ENCODE peak calls at places on chromosome 16, in seven cellular contexts. L is left lobe of liver; C is activated naive CD4-positive, alpha-beta T cell; H is stimulated activated CD4-positive, alpha-beta T cell treated with anti-CD3 and anti-CD28 coated beads, Interleukin-12 subunit alpha, Interleukin-12 subunit beta, amount 100 ng/mL, for 48 hours; A is NCI-H2029 treated with DMSO at 0.1 percent for 48 hours; E is KG1; D is HFF-Myc. O is an unnamed sample.

GRCh38 chr16:88437367-88437964 is 15.6 kb upstream of the ZFPM1 start:
- DNase-seq in L (no peak), C (peak), H (no peak), A (no peak), E (peak), D (no peak), O (no peak)

GRCh38 chr16:1163567-1164055 is 10.7 kb downstream of the CACNA1H start:
- DNase-seq in L (no peak), C (no peak), H (no peak), A (no peak), E (no peak), D (no peak), O (no peak)

GRCh38 chr16:31134091-31134571 is 1.4 kb downstream of the PRSS8 start:
- DNase-seq in L (no peak), C (no peak), H (no peak), A (peak), E (no peak), D (no peak), O (peak)

GRCh38 chr16:85822145-85822544 is 22.6 kb downstream of the COX4I1 start:
- DNase-seq in L (no peak), C (no peak), H (no peak), A (no peak), E (no peak), D (no peak), O (no peak)

GRCh38 chr16:68786685-68787418 is 49.8 kb downstream of the CDH1 start:
- DNase-seq in L (peak), C (no peak), H (no peak), A (peak), E (no peak), D (no peak), O (no peak)

GRCh38 chr16:30526137-30526822 is at the start of gene ZNF768:
- DNase-seq in L (no peak), C (peak), H (no peak), A (no peak), E (no peak), D (no peak), O (peak)

GRCh38 chr16:2777231-2777902 is at the start of gene ELOB:
- DNase-seq in L (peak), C (peak), H (peak), A (peak), E (peak), D (peak), O (peak)

GRCh38 chr16:26019885-26020284 is 328.1 kb downstream of the HS3ST4 start:
- DNase-seq in L (no peak), C (no peak), H (no peak), A (no peak), E (no peak), D (no peak), O (no peak)

GRCh38 chr16:54933281-54934150 is 2.9 kb downstream of the IRX5 start:
- DNase-seq in L (no peak), C (no peak), H (no peak), A (no peak), E (no peak), D (no peak), O (no peak)

GRCh38 chr16:66478733-66479511 is 51.8 kb downstream of the BEAN1 start:
- DNase-seq in L (peak), C (peak), H (peak), A (no peak), E (peak), D (peak), O (peak)

GRCh38 chr16:28501258-28502232 is 5.1 kb downstream of the IL27 start:
- DNase-seq in L (no peak), C (no peak), H (no peak), A (no peak), E (no peak), D (no peak), O (no peak)

GRCh38 chr16:78437352-78437968 is 338.0 kb downstream of the WWOX start:
- DNase-seq in L (peak), C (no peak), H (no peak), A (no peak), E (no peak), D (no peak), O (peak)

GRCh38 chr16:78480588-78480987 is 381.1 kb downstream of the WWOX start:
- DNase-seq in L (no peak), C (no peak), H (no peak), A (no peak), E (no peak), D (no peak), O (no peak)

GRCh38 chr16:64121473-64121872 is 1000.4 kb downstream of the CDH11 start:
- DNase-seq in L (no peak), C (no peak), H (no peak), A (no peak), E (no peak), D (no peak), O (no peak)

GRCh38 chr16:68447721-68448359 is 468 bp downstream of the SMPD3 start:
- DNase-seq in L (no peak), C (no peak), H (peak), A (no peak), E (no peak), D (no peak), O (no peak)

GRCh38 chr16:75938818-75939217 is 212.5 kb upstream of the CPHXL start:
- DNase-seq in L (no peak), C (no peak), H (no peak), A (no peak), E (no peak), D (no peak), O (no peak)

GRCh38 chr16:50670476-50670875 is 10.6 kb downstream of the SNX20 start:
- DNase-seq in L (no peak), C (no peak), H (no peak), A (no peak), E (no peak), D (no peak), O (no peak)

GRCh38 chr16:84650062-84650991 is 2.0 kb downstream of the KLHL36 start:
- DNase-seq in L (no peak), C (no peak), H (no peak), A (no peak), E (no peak), D (no peak), O (no peak)

GRCh38 chr16:68069511-68070248 is 15.5 kb upstream of the NFATC3 start:
- DNase-seq in L (peak), C (no peak), H (no peak), A (no peak), E (no peak), D (no peak), O (no peak)

GRCh38 chr16:57918444-57918843 is 52.5 kb downstream of the CNGB1 start:
- DNase-seq in L (no peak), C (no peak), H (no peak), A (no peak), E (no peak), D (no peak), O (no peak)

GRCh38 chr16:16102738-16103137 is 120.6 kb downstream of the ABCC6 start:
- DNase-seq in L (no peak), C (no peak), H (no peak), A (no peak), E (no peak), D (no peak), O (no peak)

GRCh38 chr16:923184-923583 is 47.6 kb downstream of the LMF1 start:
- DNase-seq in L (no peak), C (no peak), H (no peak), A (no peak), E (no peak), D (no peak), O (no peak)

GRCh38 chr16:973366-973765 is 2.6 kb upstream of the LMF1 start:
- DNase-seq in L (no peak), C (no peak), H (no peak), A (no peak), E (no peak), D (no peak), O (no peak)

GRCh38 chr16:11236855-11237254 is 19.1 kb downstream of the SOCS1 start:
- DNase-seq in L (no peak), C (no peak), H (no peak), A (no peak), E (no peak), D (no peak), O (peak)

GRCh38 chr16:10564591-10564990 is 15.8 kb downstream of the EMP2 start:
- DNase-seq in L (no peak), C (no peak), H (no peak), A (no peak), E (no peak), D (no peak), O (no peak)

GRCh38 chr16:1713933-1714332 is 7.9 kb downstream of the MAPK8IP3 start:
- DNase-seq in L (no peak), C (no peak), H (no peak), A (no peak), E (no peak), D (no peak), O (no peak)

GRCh38 chr16:68452176-68452575 is 3.9 kb upstream of the SMPD3 start:
- DNase-seq in L (no peak), C (no peak), H (no peak), A (no peak), E (no peak), D (no peak), O (no peak)

GRCh38 chr16:12095275-12096161 is 119.0 kb downstream of the SNX29 start:
- DNase-seq in L (peak), C (peak), H (peak), A (peak), E (no peak), D (no peak), O (peak)

GRCh38 chr16:13148836-13149235 is 247.4 kb downstream of the SHISA9 start:
- DNase-seq in L (no peak), C (no peak), H (no peak), A (peak), E (no peak), D (no peak), O (no peak)

GRCh38 chr16:20333120-20333519 is 5.8 kb upstream of the GP2 start:
- DNase-seq in L (no peak), C (no peak), H (no peak), A (no peak), E (no peak), D (no peak), O (no peak)

GRCh38 chr16:57823836-57824235 is 21.5 kb upstream of the KIFC3 start:
- DNase-seq in L (peak), C (no peak), H (no peak), A (no peak), E (no peak), D (no peak), O (no peak)

GRCh38 chr16:11586856-11587642 is at the start of gene LITAF:
- DNase-seq in L (peak), C (peak), H (no peak), A (no peak), E (peak), D (no peak), O (peak)

GRCh38 chr16:15611610-15612009 is 31.3 kb downstream of the MARF1 start:
- DNase-seq in L (no peak), C (no peak), H (no peak), A (no peak), E (no peak), D (no peak), O (no peak)

GRCh38 chr16:75208861-75209505 is 2.0 kb upstream of the CTRB2 start:
- DNase-seq in L (no peak), C (no peak), H (no peak), A (no peak), E (no peak), D (no peak), O (no peak)

GRCh38 chr16:84072014-84072413 is 29.4 kb upstream of the SLC38A8 start:
- DNase-seq in L (no peak), C (no peak), H (no peak), A (no peak), E (no peak), D (no peak), O (no peak)